ENCODE peak calls at places on chromosomes 4 and X, in eight cellular contexts. Z, E, T, G, R, M, W and U are unnamed samples.

GRCh38 chr4:182489607-182490006 is 246.4 kb downstream of the TENM3 start:
- DNase-seq in T (no peak), R (no peak), W (no peak), M (no peak), Z (no peak), E (no peak), G (no peak), U (no peak)

GRCh38 chr4:145299380-145300076 is 119.1 kb upstream of the OTUD4 start:
- DNase-seq in Z (no peak), G (no peak), E (no peak), R (no peak), M (no peak), T (peak), W (peak), U (no peak)

GRCh38 chrX:21963226-21963625 is 22.7 kb downstream of the SMS start:
- DNase-seq in T (no peak), G (no peak), W (no peak), M (no peak), E (no peak), R (no peak), Z (no peak), U (no peak)

GRCh38 chr4:1249731-1250526 is 999 bp upstream of the CTBP1 start:
- DNase-seq in G (peak), M (no peak), R (peak), T (peak), Z (peak), E (no peak), W (peak), U (peak)

GRCh38 chr4:5500165-5500564 is 208.2 kb downstream of the EVC2 start:
- DNase-seq in T (no peak), Z (no peak), R (no peak), M (no peak), G (no peak), E (no peak), W (no peak), U (no peak)

GRCh38 chrX:76555816-76556215 is 128.3 kb downstream of the MAGEE1 start:
- DNase-seq in W (no peak), G (no peak), Z (no peak), R (no peak), E (no peak), M (no peak), T (no peak), U (peak)

GRCh38 chrX:16671005-16671404 is 21.0 kb downstream of the S100G start:
- DNase-seq in M (no peak), R (no peak), G (no peak), T (no peak), E (no peak), Z (no peak), W (peak), U (no peak)

GRCh38 chr4:22500128-22500611 is 15.7 kb downstream of the ADGRA3 start:
- DNase-seq in W (no peak), G (peak), E (no peak), M (peak), T (no peak), R (no peak), Z (no peak), U (no peak)

GRCh38 chr4:56128231-56128630 is 179.5 kb downstream of the CEP135 start:
- DNase-seq in G (no peak), W (no peak), Z (no peak), T (no peak), R (no peak), E (no peak), M (no peak), U (no peak)

GRCh38 chr4:70687821-70688794 is at the start of gene UTP3:
- DNase-seq in M (peak), T (peak), Z (peak), G (peak), R (peak), W (peak), E (peak), U (peak)

GRCh38 chr4:176584031-176584430 is 208.7 kb downstream of the VEGFC start:
- DNase-seq in G (no peak), M (no peak), W (no peak), R (no peak), Z (no peak), E (no peak), T (no peak), U (no peak)

GRCh38 chrX:40132751-40133150 is 35.0 kb upstream of the BCOR start:
- DNase-seq in Z (no peak), M (no peak), E (no peak), G (peak), W (no peak), R (no peak), T (no peak), U (no peak)

GRCh38 chrX:148281920-148282319 is 218.5 kb upstream of the AFF2 start:
- DNase-seq in M (no peak), W (no peak), R (no peak), E (no peak), T (no peak), G (no peak), Z (no peak), U (no peak)

GRCh38 chr4:2927696-2928075 is 35.5 kb downstream of the NOP14 start:
- DNase-seq in T (no peak), M (no peak), W (no peak), E (no peak), G (no peak), Z (no peak), R (no peak), U (no peak)

GRCh38 chr4:134691915-134692314 is 490.3 kb upstream of the PABPC4L start:
- DNase-seq in T (no peak), M (no peak), R (no peak), E (no peak), G (no peak), W (no peak), Z (no peak), U (no peak)

GRCh38 chr4:54439831-54440243 is 210.7 kb downstream of the PDGFRA start:
- DNase-seq in R (no peak), M (peak), E (no peak), W (no peak), Z (no peak), T (no peak), G (peak), U (no peak)

GRCh38 chr4:5543681-5544080 is 164.7 kb downstream of the EVC2 start:
- DNase-seq in Z (no peak), W (no peak), G (no peak), E (no peak), R (no peak), T (no peak), M (no peak), U (no peak)

GRCh38 chr4:113232194-113232593 is 182.7 kb downstream of the ANK2 start:
- DNase-seq in G (no peak), Z (no peak), W (no peak), R (no peak), E (no peak), M (no peak), T (no peak), U (no peak)

GRCh38 chr4:153154010-153154975 is 50.0 kb upstream of the TRIM2 start:
- DNase-seq in T (no peak), M (no peak), G (peak), Z (no peak), R (no peak), W (peak), E (no peak), U (no peak)

GRCh38 chrX:44343412-44343942 is at the start of gene EFHC2:
- DNase-seq in E (peak), M (no peak), G (peak), Z (peak), W (peak), R (peak), T (peak), U (peak)

GRCh38 chr4:66688674-66689073 is 856.6 kb downstream of the CENPC start:
- DNase-seq in W (no peak), G (no peak), Z (no peak), E (no peak), T (no peak), M (no peak), R (no peak), U (no peak)

GRCh38 chr4:25580633-25581467 is 74.8 kb upstream of the SLC34A2 start:
- DNase-seq in R (no peak), E (no peak), T (no peak), Z (no peak), M (no peak), W (no peak), G (no peak), U (no peak)

GRCh38 chr4:3471098-3471760 is 8.1 kb downstream of the DOK7 start:
- DNase-seq in W (no peak), R (no peak), G (no peak), E (no peak), T (no peak), Z (no peak), M (no peak), U (no peak)

GRCh38 chr4:140308366-140309123 is 64.9 kb upstream of the SCOC start:
- DNase-seq in T (no peak), Z (no peak), W (no peak), R (no peak), E (no peak), G (no peak), M (no peak), U (no peak)

GRCh38 chr4:139191373-139191772 is 14.4 kb upstream of the ELF2 start:
- DNase-seq in T (no peak), E (no peak), Z (no peak), G (no peak), M (no peak), R (no peak), W (no peak), U (no peak)

GRCh38 chr4:156321203-156321602 is 367.5 kb upstream of the CTSO start:
- DNase-seq in G (no peak), E (no peak), M (no peak), R (no peak), Z (no peak), T (no peak), W (no peak), U (no peak)

GRCh38 chr4:17276821-17277220 is 235.1 kb downstream of the QDPR start:
- DNase-seq in M (no peak), E (no peak), Z (no peak), T (no peak), W (no peak), R (no peak), G (no peak), U (no peak)